ENCODE peak calls at places on chromosome 22, in six cellular contexts. O is cardiac fibroblast, S is OCI-LY7, H is heart right ventricle, F is brain microvascular endothelial cell, R is left ventricle myocardium inferior. Z is an unnamed sample.

GRCh38 chr22:24025475-24025874 is 14.4 kb downstream of the CABIN1 start:
- DNase-seq in O (no peak), S (no peak), H (no peak), F (no peak), R (no peak), Z (no peak)

GRCh38 chr22:22943521-22944267 is 56.1 kb downstream of the IGLL5 start:
- DNase-seq in O (no peak), S (peak), H (no peak), F (no peak), R (no peak), Z (no peak)

GRCh38 chr22:49062155-49063039 is 765.3 kb downstream of the BRD1 start:
- DNase-seq in O (no peak), S (no peak), H (no peak), F (no peak), R (no peak), Z (no peak)

GRCh38 chr22:48936391-48936790 is 891.3 kb downstream of the BRD1 start:
- DNase-seq in O (no peak), S (no peak), H (no peak), F (no peak), R (no peak), Z (no peak)

GRCh38 chr22:25845985-25846745 is 104.2 kb downstream of the MYO18B start:
- DNase-seq in O (peak), S (no peak), H (no peak), F (peak), R (no peak), Z (no peak)

GRCh38 chr22:50191041-50191740 is 5.5 kb downstream of the TRABD start:
- DNase-seq in O (no peak), S (peak), H (peak), F (no peak), R (no peak), Z (no peak)

GRCh38 chr22:29717789-29718188 is 2.0 kb upstream of the CABP7 start:
- DNase-seq in O (no peak), S (no peak), H (no peak), F (no peak), R (no peak), Z (no peak)

GRCh38 chr22:33720166-33720878 is 200.0 kb downstream of the LARGE1 start:
- DNase-seq in O (no peak), S (no peak), H (no peak), F (no peak), R (no peak), Z (no peak)

GRCh38 chr22:32926600-32926999 is 125.1 kb downstream of the TIMP3 start:
- DNase-seq in O (peak), S (peak), H (no peak), F (peak), R (no peak), Z (peak)

GRCh38 chr22:24578355-24579241 is 14.3 kb downstream of the LRRC75B start:
- DNase-seq in O (no peak), S (no peak), H (no peak), F (no peak), R (no peak), Z (no peak)

GRCh38 chr22:45648320-45649070 is 23.1 kb upstream of the ATXN10 start:
- DNase-seq in O (no peak), S (no peak), H (no peak), F (no peak), R (no peak), Z (no peak)

GRCh38 chr22:32517488-32517887 is 42.9 kb downstream of the FBXO7 start:
- DNase-seq in O (no peak), S (no peak), H (no peak), F (no peak), R (no peak), Z (no peak)

GRCh38 chr22:46149493-46149997 is 781 bp upstream of the PPARA start:
- DNase-seq in O (no peak), S (peak), H (peak), F (no peak), R (peak), Z (no peak)

GRCh38 chr22:47659467-47660302 is 897.2 kb downstream of the TBC1D22A start:
- DNase-seq in O (no peak), S (no peak), H (no peak), F (no peak), R (no peak), Z (no peak)

GRCh38 chr22:49640366-49641095 is 187.1 kb downstream of the BRD1 start:
- DNase-seq in O (no peak), S (no peak), H (no peak), F (no peak), R (no peak), Z (no peak)

GRCh38 chr22:35102663-35103062 is 36.7 kb downstream of the ISX start:
- DNase-seq in O (no peak), S (peak), H (no peak), F (peak), R (no peak), Z (no peak)

GRCh38 chr22:47692811-47693210 is 930.4 kb downstream of the TBC1D22A start:
- DNase-seq in O (no peak), S (no peak), H (no peak), F (no peak), R (no peak), Z (no peak)

GRCh38 chr22:50583294-50583865 is 731 bp upstream of the CHKB start:
- DNase-seq in O (no peak), S (no peak), H (no peak), F (no peak), R (no peak), Z (no peak)

GRCh38 chr22:37880668-37881440 is 25.2 kb upstream of the MICALL1 start:
- DNase-seq in O (peak), S (no peak), H (no peak), F (peak), R (no peak), Z (peak)

GRCh38 chr22:26658161-26658560 is 773 bp downstream of the MIAT start:
- DNase-seq in O (no peak), S (no peak), H (no peak), F (no peak), R (no peak), Z (no peak)

GRCh38 chr22:35599364-35599763 is 17.8 kb downstream of the MB start:
- DNase-seq in O (no peak), S (no peak), H (no peak), F (no peak), R (no peak), Z (no peak)

GRCh38 chr22:47420211-47420610 is 657.8 kb downstream of the TBC1D22A start:
- DNase-seq in O (no peak), S (no peak), H (no peak), F (no peak), R (no peak), Z (no peak)

GRCh38 chr22:36160499-36160942 is at the start of gene APOL3:
- DNase-seq in O (peak), S (peak), H (peak), F (peak), R (peak), Z (peak)

GRCh38 chr22:50531546-50532352 is 1.9 kb upstream of the TYMP start:
- DNase-seq in O (peak), S (peak), H (peak), F (peak), R (peak), Z (peak)

GRCh38 chr22:46592390-46592872 is 27.8 kb upstream of the GRAMD4 start:
- DNase-seq in O (peak), S (peak), H (peak), F (peak), R (peak), Z (peak)

GRCh38 chr22:49764151-49764581 is 63.5 kb downstream of the BRD1 start:
- DNase-seq in O (no peak), S (no peak), H (no peak), F (no peak), R (peak), Z (peak)

GRCh38 chr22:42428760-42429159 is 3.4 kb downstream of the NFAM1 start:
- DNase-seq in O (no peak), S (no peak), H (no peak), F (no peak), R (no peak), Z (no peak)
- TF ChIP-seq CTCF in O (no peak), S (no peak), H (no peak), F (no peak), R (no peak), Z (no peak)

GRCh38 chr22:44329179-44329796 is 16.5 kb upstream of the SHISAL1 start:
- DNase-seq in O (no peak), S (peak), H (no peak), F (no peak), R (no peak), Z (no peak)
- H3K4me3 ChIP-seq in O (no peak), S (peak), H (no peak), F (no peak), R (no peak), Z (no peak)

DNA sequence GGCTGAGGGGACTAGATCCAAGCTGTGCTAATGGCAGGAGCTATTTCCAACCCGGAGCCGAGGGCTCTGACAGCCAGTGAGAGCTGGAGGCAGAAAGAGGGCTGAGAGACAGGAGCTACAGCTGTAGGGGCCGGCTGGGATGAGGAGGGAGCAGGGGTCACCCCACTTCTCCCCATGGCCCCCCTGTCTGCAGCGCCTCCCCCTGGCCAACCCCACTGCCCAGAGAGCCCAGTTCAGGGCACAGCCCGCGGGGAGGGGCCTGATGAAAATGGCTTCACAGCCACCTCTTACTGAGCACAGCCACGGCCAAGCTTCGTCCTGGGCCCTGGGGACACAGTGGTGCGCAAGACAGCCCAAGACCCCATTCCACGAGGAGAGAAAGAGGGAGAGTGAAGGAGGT is 27.9 kb downstream of the RPL3 start:
- DNase-seq in O (no peak), S (no peak), H (no peak), F (no peak), R (no peak), Z (no peak)
- TF ChIP-seq CTCF in O (no peak), S (peak), H (no peak), F (peak), R (no peak), Z (no peak)

GRCh38 chr22:17436981-17437410 is 67.7 kb downstream of the CECR2 start:
- DNase-seq in O (no peak), S (no peak), H (no peak), F (no peak), R (no peak), Z (no peak)
- H3K4me3 ChIP-seq in O (no peak), S (no peak), H (no peak), F (no peak), R (no peak), Z (no peak)

GRCh38 chr22:31486951-31487350 is 2.7 kb downstream of the EIF4ENIF1 start:
- DNase-seq in O (no peak), S (no peak), H (no peak), F (no peak), R (no peak), Z (no peak)

GRCh38 chr22:31488346-31488883 is 1.2 kb downstream of the EIF4ENIF1 start:
- DNase-seq in O (no peak), S (no peak), H (no peak), F (no peak), R (no peak), Z (no peak)

GRCh38 chr22:31489632-31490495 is at the start of gene EIF4ENIF1:
- DNase-seq in O (peak), S (peak), H (peak), F (peak), R (peak), Z (peak)

GRCh38 chr22:31490496-31490925 is 869 bp upstream of the EIF4ENIF1 start:
- DNase-seq in O (peak), S (peak), H (peak), F (peak), R (peak), Z (peak)

GRCh38 chr22:31488988-31489617 is 539 bp downstream of the EIF4ENIF1 start:
- DNase-seq in O (peak), S (peak), H (peak), F (peak), R (peak), Z (no peak)
- TF ChIP-seq CTCF in O (no peak), S (no peak), H (no peak), F (no peak), R (no peak), Z (no peak)

DNA sequence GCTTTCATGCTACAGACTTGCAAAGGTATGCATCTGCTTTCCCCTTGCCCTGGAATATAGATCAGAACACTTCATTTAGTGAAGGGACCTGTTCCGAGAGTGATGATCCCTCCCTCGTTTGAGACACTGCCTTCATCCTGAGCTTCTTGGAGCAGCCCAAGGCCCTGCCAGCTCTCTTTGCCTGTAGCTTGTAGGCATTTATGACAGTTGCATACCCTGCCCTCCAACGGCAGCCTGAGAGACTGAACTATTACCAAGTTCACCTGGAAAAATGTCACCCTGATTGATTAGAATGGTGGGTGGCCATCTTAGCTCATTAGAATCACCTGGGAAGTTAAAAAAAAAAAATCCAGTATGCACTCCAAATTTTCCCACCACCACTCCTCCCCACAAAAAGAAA is 1.5 kb downstream of the MICAL3 start:
- DNase-seq in O (no peak), S (no peak), H (no peak), F (no peak), R (no peak), Z (no peak)
- H3K4me3 ChIP-seq in O (no peak), S (peak), H (no peak), F (no peak), R (peak), Z (no peak)

DNA sequence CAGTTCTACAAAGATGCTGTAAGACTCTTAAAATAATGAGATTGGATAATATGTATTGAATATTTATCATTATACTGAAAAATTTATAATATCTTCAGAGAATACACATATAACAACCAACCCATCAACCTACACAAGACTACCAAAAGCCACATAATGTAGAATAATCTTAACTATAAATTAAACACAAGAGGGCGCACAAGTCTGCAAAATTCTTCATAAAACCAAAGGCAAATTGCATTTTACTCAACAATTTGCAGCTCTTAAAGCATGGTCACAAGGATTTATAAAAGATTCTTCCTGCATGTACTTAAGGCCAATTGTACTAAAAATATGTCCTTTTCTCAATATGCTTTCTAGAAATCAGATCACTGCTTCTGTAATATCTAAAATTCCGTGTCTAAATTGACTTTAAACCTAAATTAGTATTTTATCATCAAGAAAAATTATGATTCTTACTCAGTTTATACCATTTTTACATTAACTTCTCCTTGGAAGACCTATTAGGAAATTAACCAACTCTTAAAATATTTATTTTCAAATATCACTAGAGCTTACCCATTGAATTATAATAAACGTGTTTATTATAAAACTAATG is 79.0 kb downstream of the TTC28 start:
- DNase-seq in O (peak), S (peak), H (no peak), F (peak), R (no peak), Z (peak)
- TF ChIP-seq CTCF in O (no peak), S (peak), H (peak), F (peak), R (peak), Z (peak)

GRCh38 chr22:41001722-41002122 is 50.5 kb downstream of the RBX1 start:
- DNase-seq in O (peak), S (no peak), H (no peak), F (peak), R (no peak), Z (peak)

GRCh38 chr22:41003041-41003440 is 51.9 kb downstream of the RBX1 start:
- DNase-seq in O (no peak), S (no peak), H (no peak), F (no peak), R (no peak), Z (no peak)

GRCh38 chr22:41000040-41000565 is 48.9 kb downstream of the RBX1 start:
- DNase-seq in O (no peak), S (no peak), H (no peak), F (no peak), R (no peak), Z (no peak)

GRCh38 chr22:41000941-41001721 is 50.0 kb downstream of the RBX1 start:
- DNase-seq in O (no peak), S (no peak), H (no peak), F (no peak), R (no peak), Z (no peak)

GRCh38 chr22:41003976-41004375 is 52.8 kb downstream of the RBX1 start:
- DNase-seq in O (no peak), S (no peak), H (no peak), F (no peak), R (no peak), Z (no peak)
- H3K4me3 ChIP-seq in O (no peak), S (no peak), H (no peak), F (no peak), R (no peak), Z (no peak)

DNA sequence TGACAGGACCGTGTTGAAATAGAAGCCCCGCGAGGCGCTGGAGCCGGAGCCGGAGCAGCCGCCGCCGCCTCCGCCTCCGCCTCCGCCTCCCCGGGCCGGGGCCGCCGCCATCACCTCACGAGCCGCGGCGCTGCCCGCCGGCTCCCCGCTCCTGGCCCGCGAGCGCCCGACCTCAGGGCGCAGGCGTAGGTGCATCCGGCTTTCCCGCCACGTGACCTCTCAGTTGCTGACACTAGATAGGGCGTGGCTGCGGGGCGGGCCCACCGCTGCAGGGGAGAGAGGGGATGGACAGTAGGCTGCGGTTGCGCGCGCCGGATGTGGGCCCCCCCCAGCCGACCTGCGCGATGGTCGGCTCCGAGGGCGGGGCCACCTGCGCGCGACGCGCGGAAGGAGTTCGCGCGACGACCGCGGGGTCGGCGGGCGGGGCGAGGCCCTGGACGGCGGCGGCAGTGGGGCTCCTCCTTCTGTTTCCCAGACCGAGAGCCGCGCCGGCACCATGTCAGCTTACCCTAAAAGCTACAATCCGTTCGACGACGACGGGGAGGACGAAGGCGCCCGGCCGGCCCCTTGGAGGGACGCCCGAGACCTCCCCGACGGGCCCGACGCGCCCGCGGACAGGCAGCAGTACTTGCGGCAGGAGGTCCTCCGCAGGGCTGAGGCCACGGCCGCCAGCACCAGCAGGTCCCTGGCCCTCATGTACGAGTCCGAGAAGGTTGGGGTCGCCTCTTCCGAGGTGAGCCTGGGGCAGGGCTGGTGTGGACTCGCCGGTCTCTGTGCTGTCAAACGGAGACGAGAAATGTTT is at the start of the genes PI4KA and SNAP29:
- DNase-seq in O (peak), S (peak), H (peak), F (peak), R (peak), Z (peak)
- TF ChIP-seq CTCF in O (no peak), S (no peak), H (no peak), F (no peak), R (peak), Z (no peak)